ENCODE peak calls at places on chromosomes 5 and 9, in six cellular contexts. G is GM12891; B is esophagus squamous epithelium; X is omental fat pad; I is CD8-positive, alpha-beta memory T cell; H is mesendoderm. Q is an unnamed sample.

GRCh38 chr9:92650839-92651621 is 18.9 kb downstream of the IPPK start:
- DNase-seq in G (no peak), B (no peak), X (no peak), I (no peak), H (peak), Q (no peak)

GRCh38 chr9:69249337-69249736 is 75.3 kb downstream of the TJP2 start:
- DNase-seq in G (no peak), B (no peak), X (no peak), I (no peak), H (no peak), Q (no peak)

GRCh38 chr9:122131401-122131921 is 28.1 kb downstream of the NDUFA8 start:
- DNase-seq in G (no peak), B (no peak), X (no peak), I (no peak), H (peak), Q (no peak)

GRCh38 chr5:29099585-29099984 is 2061.2 kb upstream of the CDH9 start:
- DNase-seq in G (no peak), B (no peak), X (no peak), I (no peak), H (no peak), Q (no peak)

GRCh38 chr9:120985759-120986353 is 59.3 kb upstream of the TRAF1 start:
- DNase-seq in G (no peak), B (no peak), X (no peak), I (no peak), H (peak), Q (no peak)

GRCh38 chr5:4189317-4189716 is 593.7 kb downstream of the IRX1 start:
- DNase-seq in G (no peak), B (no peak), X (no peak), I (no peak), H (no peak), Q (no peak)

GRCh38 chr5:129903466-129904101 is 681 bp upstream of the CHSY3 start:
- DNase-seq in G (no peak), B (no peak), X (no peak), I (no peak), H (no peak), Q (no peak)

GRCh38 chr9:131809941-131810344 is 70.1 kb upstream of the RAPGEF1 start:
- DNase-seq in G (no peak), B (no peak), X (no peak), I (no peak), H (no peak), Q (peak)

GRCh38 chr9:101628173-101628572 is 33.4 kb upstream of the PPP3R2 start:
- DNase-seq in G (no peak), B (no peak), X (no peak), I (no peak), H (peak), Q (no peak)

GRCh38 chr9:113581865-113582697 is 118.6 kb downstream of the RGS3 start:
- DNase-seq in G (peak), B (peak), X (no peak), I (peak), H (no peak), Q (no peak)

GRCh38 chr9:81517954-81518353 is 171.4 kb downstream of the TLE1 start:
- DNase-seq in G (no peak), B (no peak), X (no peak), I (no peak), H (no peak), Q (no peak)

GRCh38 chr5:90020575-90021535 is 388.7 kb downstream of the CETN3 start:
- DNase-seq in G (no peak), B (no peak), X (no peak), I (no peak), H (peak), Q (no peak)

GRCh38 chr5:43312699-43313034 is 545 bp downstream of the HMGCS1 start:
- DNase-seq in G (no peak), B (no peak), X (no peak), I (no peak), H (no peak), Q (no peak)

GRCh38 chr5:54518146-54519082 is 855 bp downstream of the SNX18 start:
- DNase-seq in G (peak), B (no peak), X (no peak), I (peak), H (peak), Q (peak)

GRCh38 chr5:73447234-73448071 is 1.1 kb downstream of the FOXD1 start:
- DNase-seq in G (no peak), B (no peak), X (no peak), I (peak), H (peak), Q (no peak)

GRCh38 chr9:133238272-133238850 is 29.3 kb upstream of the OBP2B start:
- DNase-seq in G (peak), B (no peak), X (peak), I (peak), H (peak), Q (no peak)

GRCh38 chr5:68271124-68271523 is 55.6 kb downstream of the PIK3R1 start:
- DNase-seq in G (no peak), B (no peak), X (no peak), I (no peak), H (no peak), Q (no peak)

GRCh38 chr5:149392718-149393117 is 13.6 kb upstream of the IL17B start:
- DNase-seq in G (no peak), B (no peak), X (no peak), I (no peak), H (no peak), Q (no peak)

GRCh38 chr5:37248970-37249819 is at the start of gene CPLANE1:
- DNase-seq in G (peak), B (peak), X (peak), I (peak), H (peak), Q (peak)

GRCh38 chr5:72817076-72817476 is 615 bp downstream of the TNPO1 start:
- DNase-seq in G (peak), B (no peak), X (no peak), I (no peak), H (no peak), Q (no peak)

GRCh38 chr5:74136276-74136675 is 504.3 kb downstream of the ENC1 start:
- DNase-seq in G (no peak), B (no peak), X (no peak), I (no peak), H (no peak), Q (no peak)

GRCh38 chr5:82165740-82166530 is 112.2 kb downstream of the RPS23 start:
- DNase-seq in G (no peak), B (peak), X (no peak), I (peak), H (peak), Q (peak)

GRCh38 chr9:121972501-121972981 is 120.6 kb downstream of the TTLL11 start:
- DNase-seq in G (no peak), B (no peak), X (no peak), I (no peak), H (no peak), Q (no peak)

GRCh38 chr5:177595026-177595585 is 3.1 kb downstream of the TMED9 start:
- DNase-seq in G (no peak), B (no peak), X (no peak), I (no peak), H (no peak), Q (no peak)

GRCh38 chr9:137105814-137106661 is 8.5 kb downstream of the DPP7 start:
- DNase-seq in G (no peak), B (no peak), X (no peak), I (no peak), H (no peak), Q (no peak)

GRCh38 chr9:115373000-115373709 is 255.2 kb upstream of the TNC start:
- DNase-seq in G (no peak), B (no peak), X (peak), I (no peak), H (peak), Q (no peak)

GRCh38 chr5:157670662-157671591 is at the start of gene C5orf52:
- DNase-seq in G (peak), B (no peak), X (no peak), I (peak), H (peak), Q (peak)

GRCh38 chr9:104586496-104587180 is 12.6 kb downstream of the OR13C5 start:
- DNase-seq in G (no peak), B (no peak), X (no peak), I (no peak), H (no peak), Q (no peak)

GRCh38 chr9:135209852-135210251 is 122.4 kb downstream of the OLFM1 start:
- DNase-seq in G (no peak), B (no peak), X (no peak), I (no peak), H (no peak), Q (no peak)

GRCh38 chr5:56838409-56839039 is 23.2 kb downstream of the MAP3K1 start:
- DNase-seq in G (no peak), B (no peak), X (no peak), I (peak), H (peak), Q (no peak)

GRCh38 chr5:175261098-175261497 is 182.9 kb downstream of the DRD1 start:
- DNase-seq in G (no peak), B (no peak), X (no peak), I (no peak), H (no peak), Q (no peak)

Q was measured in NCI-H446.